ENCODE peak calls at places on chromosomes 12 and 14, in four cellular contexts. One of them, this sample, is unnamed.

GRCh38 chr14:105486974-105487448 is 325 bp downstream of the CRIP1 start:
- DNase-seq in activated T-helper 1 cell treated with anti-CD3 and anti-CD28 coated beads, Interleukin-12 subunit alpha, Interleukin-12 subunit beta, Interleukin-2, Interleukin-4 antibody, amounts not matched to agents 30 ng/mL and 10 ng/mL and 1 ng/mL, durations not matched to agents 14 hours and 24 hours and 36 hours: peak
- DNase-seq in COLO829: no peak
- DNase-seq in fibroblast of lung: no peak
- DNase-seq in this sample: no peak

GRCh38 chr14:45135181-45135580 is 549 bp upstream of the FANCM start:
- DNase-seq in activated T-helper 1 cell treated with anti-CD3 and anti-CD28 coated beads, Interleukin-12 subunit alpha, Interleukin-12 subunit beta, Interleukin-2, Interleukin-4 antibody, amounts not matched to agents 30 ng/mL and 10 ng/mL and 1 ng/mL, durations not matched to agents 14 hours and 24 hours and 36 hours: peak
- DNase-seq in COLO829: no peak
- DNase-seq in fibroblast of lung: peak
- DNase-seq in this sample: no peak

GRCh38 chr12:127125607-127126259 is 1141.2 kb upstream of the TMEM132C start:
- DNase-seq in activated T-helper 1 cell treated with anti-CD3 and anti-CD28 coated beads, Interleukin-12 subunit alpha, Interleukin-12 subunit beta, Interleukin-2, Interleukin-4 antibody, amounts not matched to agents 30 ng/mL and 10 ng/mL and 1 ng/mL, durations not matched to agents 14 hours and 24 hours and 36 hours: peak
- DNase-seq in COLO829: peak
- DNase-seq in fibroblast of lung: peak
- DNase-seq in this sample: peak

GRCh38 chr12:10558291-10558690 is 52.6 kb downstream of the EIF2S3B start:
- DNase-seq in activated T-helper 1 cell treated with anti-CD3 and anti-CD28 coated beads, Interleukin-12 subunit alpha, Interleukin-12 subunit beta, Interleukin-2, Interleukin-4 antibody, amounts not matched to agents 30 ng/mL and 10 ng/mL and 1 ng/mL, durations not matched to agents 14 hours and 24 hours and 36 hours: no peak
- DNase-seq in COLO829: no peak
- DNase-seq in fibroblast of lung: no peak
- DNase-seq in this sample: no peak

GRCh38 chr12:114218136-114218535 is 187.8 kb downstream of the TBX5 start:
- DNase-seq in activated T-helper 1 cell treated with anti-CD3 and anti-CD28 coated beads, Interleukin-12 subunit alpha, Interleukin-12 subunit beta, Interleukin-2, Interleukin-4 antibody, amounts not matched to agents 30 ng/mL and 10 ng/mL and 1 ng/mL, durations not matched to agents 14 hours and 24 hours and 36 hours: no peak
- DNase-seq in COLO829: no peak
- DNase-seq in fibroblast of lung: no peak
- DNase-seq in this sample: peak

GRCh38 chr14:60349663-60350365 is 100.8 kb downstream of the PPM1A start:
- DNase-seq in activated T-helper 1 cell treated with anti-CD3 and anti-CD28 coated beads, Interleukin-12 subunit alpha, Interleukin-12 subunit beta, Interleukin-2, Interleukin-4 antibody, amounts not matched to agents 30 ng/mL and 10 ng/mL and 1 ng/mL, durations not matched to agents 14 hours and 24 hours and 36 hours: no peak
- DNase-seq in COLO829: peak
- DNase-seq in fibroblast of lung: peak
- DNase-seq in this sample: no peak

GRCh38 chr14:100988011-100988410 is 84.5 kb upstream of the RTL1 start:
- DNase-seq in activated T-helper 1 cell treated with anti-CD3 and anti-CD28 coated beads, Interleukin-12 subunit alpha, Interleukin-12 subunit beta, Interleukin-2, Interleukin-4 antibody, amounts not matched to agents 30 ng/mL and 10 ng/mL and 1 ng/mL, durations not matched to agents 14 hours and 24 hours and 36 hours: no peak
- DNase-seq in COLO829: no peak
- DNase-seq in fibroblast of lung: peak
- DNase-seq in this sample: no peak

GRCh38 chr12:45727994-45728624 is 1.4 kb upstream of the ARID2 start:
- DNase-seq in activated T-helper 1 cell treated with anti-CD3 and anti-CD28 coated beads, Interleukin-12 subunit alpha, Interleukin-12 subunit beta, Interleukin-2, Interleukin-4 antibody, amounts not matched to agents 30 ng/mL and 10 ng/mL and 1 ng/mL, durations not matched to agents 14 hours and 24 hours and 36 hours: no peak
- DNase-seq in COLO829: peak
- DNase-seq in fibroblast of lung: no peak
- DNase-seq in this sample: no peak

GRCh38 chr12:123427036-123427769 is 9.3 kb downstream of the RILPL2 start:
- DNase-seq in activated T-helper 1 cell treated with anti-CD3 and anti-CD28 coated beads, Interleukin-12 subunit alpha, Interleukin-12 subunit beta, Interleukin-2, Interleukin-4 antibody, amounts not matched to agents 30 ng/mL and 10 ng/mL and 1 ng/mL, durations not matched to agents 14 hours and 24 hours and 36 hours: no peak
- DNase-seq in COLO829: no peak
- DNase-seq in fibroblast of lung: no peak
- DNase-seq in this sample: no peak

GRCh38 chr12:32698285-32698684 is 19.2 kb downstream of the DNM1L start:
- DNase-seq in activated T-helper 1 cell treated with anti-CD3 and anti-CD28 coated beads, Interleukin-12 subunit alpha, Interleukin-12 subunit beta, Interleukin-2, Interleukin-4 antibody, amounts not matched to agents 30 ng/mL and 10 ng/mL and 1 ng/mL, durations not matched to agents 14 hours and 24 hours and 36 hours: no peak
- DNase-seq in COLO829: no peak
- DNase-seq in fibroblast of lung: no peak
- DNase-seq in this sample: no peak

GRCh38 chr14:49975286-49975685 is 82.4 kb downstream of the ARF6 start:
- DNase-seq in activated T-helper 1 cell treated with anti-CD3 and anti-CD28 coated beads, Interleukin-12 subunit alpha, Interleukin-12 subunit beta, Interleukin-2, Interleukin-4 antibody, amounts not matched to agents 30 ng/mL and 10 ng/mL and 1 ng/mL, durations not matched to agents 14 hours and 24 hours and 36 hours: no peak
- DNase-seq in COLO829: peak
- DNase-seq in fibroblast of lung: peak
- DNase-seq in this sample: no peak

GRCh38 chr12:105279460-105280056 is 43.6 kb upstream of the APPL2 start:
- DNase-seq in activated T-helper 1 cell treated with anti-CD3 and anti-CD28 coated beads, Interleukin-12 subunit alpha, Interleukin-12 subunit beta, Interleukin-2, Interleukin-4 antibody, amounts not matched to agents 30 ng/mL and 10 ng/mL and 1 ng/mL, durations not matched to agents 14 hours and 24 hours and 36 hours: peak
- DNase-seq in COLO829: peak
- DNase-seq in fibroblast of lung: no peak
- DNase-seq in this sample: peak

GRCh38 chr14:65164068-65164824 is 61.9 kb upstream of the MAX start:
- DNase-seq in activated T-helper 1 cell treated with anti-CD3 and anti-CD28 coated beads, Interleukin-12 subunit alpha, Interleukin-12 subunit beta, Interleukin-2, Interleukin-4 antibody, amounts not matched to agents 30 ng/mL and 10 ng/mL and 1 ng/mL, durations not matched to agents 14 hours and 24 hours and 36 hours: peak
- DNase-seq in COLO829: peak
- DNase-seq in fibroblast of lung: no peak
- DNase-seq in this sample: no peak

GRCh38 chr14:38496092-38496491 is 240.2 kb upstream of the CLEC14A start:
- DNase-seq in activated T-helper 1 cell treated with anti-CD3 and anti-CD28 coated beads, Interleukin-12 subunit alpha, Interleukin-12 subunit beta, Interleukin-2, Interleukin-4 antibody, amounts not matched to agents 30 ng/mL and 10 ng/mL and 1 ng/mL, durations not matched to agents 14 hours and 24 hours and 36 hours: no peak
- DNase-seq in COLO829: no peak
- DNase-seq in fibroblast of lung: no peak
- DNase-seq in this sample: no peak

GRCh38 chr12:121466800-121467637 is 67.1 kb downstream of the RNF34 start:
- DNase-seq in activated T-helper 1 cell treated with anti-CD3 and anti-CD28 coated beads, Interleukin-12 subunit alpha, Interleukin-12 subunit beta, Interleukin-2, Interleukin-4 antibody, amounts not matched to agents 30 ng/mL and 10 ng/mL and 1 ng/mL, durations not matched to agents 14 hours and 24 hours and 36 hours: peak
- DNase-seq in COLO829: peak
- DNase-seq in fibroblast of lung: peak
- DNase-seq in this sample: peak

GRCh38 chr12:111408116-111408440 is 2.4 kb downstream of the SH2B3 start:
- DNase-seq in activated T-helper 1 cell treated with anti-CD3 and anti-CD28 coated beads, Interleukin-12 subunit alpha, Interleukin-12 subunit beta, Interleukin-2, Interleukin-4 antibody, amounts not matched to agents 30 ng/mL and 10 ng/mL and 1 ng/mL, durations not matched to agents 14 hours and 24 hours and 36 hours: no peak
- DNase-seq in COLO829: no peak
- DNase-seq in fibroblast of lung: no peak
- DNase-seq in this sample: no peak

GRCh38 chr14:65600742-65601141 is 188.2 kb downstream of the FUT8 start:
- DNase-seq in activated T-helper 1 cell treated with anti-CD3 and anti-CD28 coated beads, Interleukin-12 subunit alpha, Interleukin-12 subunit beta, Interleukin-2, Interleukin-4 antibody, amounts not matched to agents 30 ng/mL and 10 ng/mL and 1 ng/mL, durations not matched to agents 14 hours and 24 hours and 36 hours: no peak
- DNase-seq in COLO829: no peak
- DNase-seq in fibroblast of lung: no peak
- DNase-seq in this sample: no peak

GRCh38 chr12:124605869-124606774 is 38.7 kb upstream of the NCOR2 start:
- DNase-seq in activated T-helper 1 cell treated with anti-CD3 and anti-CD28 coated beads, Interleukin-12 subunit alpha, Interleukin-12 subunit beta, Interleukin-2, Interleukin-4 antibody, amounts not matched to agents 30 ng/mL and 10 ng/mL and 1 ng/mL, durations not matched to agents 14 hours and 24 hours and 36 hours: no peak
- DNase-seq in COLO829: no peak
- DNase-seq in fibroblast of lung: no peak
- DNase-seq in this sample: peak

GRCh38 chr14:53347046-53347445 is 193.9 kb upstream of the DDHD1 start:
- DNase-seq in activated T-helper 1 cell treated with anti-CD3 and anti-CD28 coated beads, Interleukin-12 subunit alpha, Interleukin-12 subunit beta, Interleukin-2, Interleukin-4 antibody, amounts not matched to agents 30 ng/mL and 10 ng/mL and 1 ng/mL, durations not matched to agents 14 hours and 24 hours and 36 hours: no peak
- DNase-seq in COLO829: no peak
- DNase-seq in fibroblast of lung: no peak
- DNase-seq in this sample: no peak

GRCh38 chr14:50874842-50875241 is 3.0 kb downstream of the ABHD12B start:
- DNase-seq in activated T-helper 1 cell treated with anti-CD3 and anti-CD28 coated beads, Interleukin-12 subunit alpha, Interleukin-12 subunit beta, Interleukin-2, Interleukin-4 antibody, amounts not matched to agents 30 ng/mL and 10 ng/mL and 1 ng/mL, durations not matched to agents 14 hours and 24 hours and 36 hours: no peak
- DNase-seq in COLO829: no peak
- DNase-seq in fibroblast of lung: no peak
- DNase-seq in this sample: no peak

GRCh38 chr12:6768385-6769002 is 2.3 kb downstream of the PTMS start:
- DNase-seq in activated T-helper 1 cell treated with anti-CD3 and anti-CD28 coated beads, Interleukin-12 subunit alpha, Interleukin-12 subunit beta, Interleukin-2, Interleukin-4 antibody, amounts not matched to agents 30 ng/mL and 10 ng/mL and 1 ng/mL, durations not matched to agents 14 hours and 24 hours and 36 hours: no peak
- DNase-seq in COLO829: no peak
- DNase-seq in fibroblast of lung: peak
- DNase-seq in this sample: no peak

GRCh38 chr12:20367731-20368652 is at the start of gene PDE3A:
- DNase-seq in activated T-helper 1 cell treated with anti-CD3 and anti-CD28 coated beads, Interleukin-12 subunit alpha, Interleukin-12 subunit beta, Interleukin-2, Interleukin-4 antibody, amounts not matched to agents 30 ng/mL and 10 ng/mL and 1 ng/mL, durations not matched to agents 14 hours and 24 hours and 36 hours: no peak
- DNase-seq in COLO829: peak
- DNase-seq in fibroblast of lung: peak
- DNase-seq in this sample: peak

GRCh38 chr14:23929131-23929530 is 24.4 kb upstream of the DHRS4 start:
- DNase-seq in activated T-helper 1 cell treated with anti-CD3 and anti-CD28 coated beads, Interleukin-12 subunit alpha, Interleukin-12 subunit beta, Interleukin-2, Interleukin-4 antibody, amounts not matched to agents 30 ng/mL and 10 ng/mL and 1 ng/mL, durations not matched to agents 14 hours and 24 hours and 36 hours: no peak
- DNase-seq in COLO829: no peak
- DNase-seq in fibroblast of lung: no peak
- DNase-seq in this sample: no peak

GRCh38 chr12:123075591-123076171 is 75.2 kb downstream of the PITPNM2 start:
- DNase-seq in activated T-helper 1 cell treated with anti-CD3 and anti-CD28 coated beads, Interleukin-12 subunit alpha, Interleukin-12 subunit beta, Interleukin-2, Interleukin-4 antibody, amounts not matched to agents 30 ng/mL and 10 ng/mL and 1 ng/mL, durations not matched to agents 14 hours and 24 hours and 36 hours: peak
- DNase-seq in COLO829: no peak
- DNase-seq in fibroblast of lung: peak
- DNase-seq in this sample: peak

GRCh38 chr14:103676881-103677675 is 38.2 kb downstream of the XRCC3 start:
- DNase-seq in activated T-helper 1 cell treated with anti-CD3 and anti-CD28 coated beads, Interleukin-12 subunit alpha, Interleukin-12 subunit beta, Interleukin-2, Interleukin-4 antibody, amounts not matched to agents 30 ng/mL and 10 ng/mL and 1 ng/mL, durations not matched to agents 14 hours and 24 hours and 36 hours: no peak
- DNase-seq in COLO829: no peak
- DNase-seq in fibroblast of lung: no peak
- DNase-seq in this sample: no peak

GRCh38 chr12:106130474-106131113 is 8.2 kb downstream of the NUAK1 start:
- DNase-seq in activated T-helper 1 cell treated with anti-CD3 and anti-CD28 coated beads, Interleukin-12 subunit alpha, Interleukin-12 subunit beta, Interleukin-2, Interleukin-4 antibody, amounts not matched to agents 30 ng/mL and 10 ng/mL and 1 ng/mL, durations not matched to agents 14 hours and 24 hours and 36 hours: no peak
- DNase-seq in COLO829: no peak
- DNase-seq in fibroblast of lung: no peak
- DNase-seq in this sample: peak

GRCh38 chr12:5442251-5443006 is 10.5 kb downstream of the NTF3 start:
- DNase-seq in activated T-helper 1 cell treated with anti-CD3 and anti-CD28 coated beads, Interleukin-12 subunit alpha, Interleukin-12 subunit beta, Interleukin-2, Interleukin-4 antibody, amounts not matched to agents 30 ng/mL and 10 ng/mL and 1 ng/mL, durations not matched to agents 14 hours and 24 hours and 36 hours: no peak
- DNase-seq in COLO829: peak
- DNase-seq in fibroblast of lung: peak
- DNase-seq in this sample: peak

GRCh38 chr12:49340095-49340870 is 3.3 kb upstream of the C1QL4 start:
- DNase-seq in activated T-helper 1 cell treated with anti-CD3 and anti-CD28 coated beads, Interleukin-12 subunit alpha, Interleukin-12 subunit beta, Interleukin-2, Interleukin-4 antibody, amounts not matched to agents 30 ng/mL and 10 ng/mL and 1 ng/mL, durations not matched to agents 14 hours and 24 hours and 36 hours: no peak
- DNase-seq in COLO829: no peak
- DNase-seq in fibroblast of lung: no peak
- DNase-seq in this sample: no peak

GRCh38 chr14:24116111-24116809 is 1.5 kb upstream of the NRL start:
- DNase-seq in activated T-helper 1 cell treated with anti-CD3 and anti-CD28 coated beads, Interleukin-12 subunit alpha, Interleukin-12 subunit beta, Interleukin-2, Interleukin-4 antibody, amounts not matched to agents 30 ng/mL and 10 ng/mL and 1 ng/mL, durations not matched to agents 14 hours and 24 hours and 36 hours: no peak
- DNase-seq in COLO829: no peak
- DNase-seq in fibroblast of lung: no peak
- DNase-seq in this sample: no peak

GRCh38 chr14:61615743-61616523 is 79.4 kb upstream of the HIF1A start:
- DNase-seq in activated T-helper 1 cell treated with anti-CD3 and anti-CD28 coated beads, Interleukin-12 subunit alpha, Interleukin-12 subunit beta, Interleukin-2, Interleukin-4 antibody, amounts not matched to agents 30 ng/mL and 10 ng/mL and 1 ng/mL, durations not matched to agents 14 hours and 24 hours and 36 hours: no peak
- DNase-seq in COLO829: no peak
- DNase-seq in fibroblast of lung: peak
- DNase-seq in this sample: no peak

GRCh38 chr12:114848661-114849060 is 164.7 kb upstream of the TBX3 start:
- DNase-seq in activated T-helper 1 cell treated with anti-CD3 and anti-CD28 coated beads, Interleukin-12 subunit alpha, Interleukin-12 subunit beta, Interleukin-2, Interleukin-4 antibody, amounts not matched to agents 30 ng/mL and 10 ng/mL and 1 ng/mL, durations not matched to agents 14 hours and 24 hours and 36 hours: no peak
- DNase-seq in COLO829: peak
- DNase-seq in fibroblast of lung: peak
- DNase-seq in this sample: no peak

GRCh38 chr12:51915003-51915625 is 7.8 kb downstream of the ACVRL1 start:
- DNase-seq in activated T-helper 1 cell treated with anti-CD3 and anti-CD28 coated beads, Interleukin-12 subunit alpha, Interleukin-12 subunit beta, Interleukin-2, Interleukin-4 antibody, amounts not matched to agents 30 ng/mL and 10 ng/mL and 1 ng/mL, durations not matched to agents 14 hours and 24 hours and 36 hours: no peak
- DNase-seq in COLO829: no peak
- DNase-seq in fibroblast of lung: no peak
- DNase-seq in this sample: peak

GRCh38 chr12:52277486-52278245 is 3.2 kb downstream of the KRT86 start:
- DNase-seq in activated T-helper 1 cell treated with anti-CD3 and anti-CD28 coated beads, Interleukin-12 subunit alpha, Interleukin-12 subunit beta, Interleukin-2, Interleukin-4 antibody, amounts not matched to agents 30 ng/mL and 10 ng/mL and 1 ng/mL, durations not matched to agents 14 hours and 24 hours and 36 hours: no peak
- DNase-seq in COLO829: no peak
- DNase-seq in fibroblast of lung: no peak
- DNase-seq in this sample: peak

GRCh38 chr12:53659011-53659551 is 16.8 kb downstream of the ATP5MC2 start:
- DNase-seq in activated T-helper 1 cell treated with anti-CD3 and anti-CD28 coated beads, Interleukin-12 subunit alpha, Interleukin-12 subunit beta, Interleukin-2, Interleukin-4 antibody, amounts not matched to agents 30 ng/mL and 10 ng/mL and 1 ng/mL, durations not matched to agents 14 hours and 24 hours and 36 hours: no peak
- DNase-seq in COLO829: peak
- DNase-seq in fibroblast of lung: peak
- DNase-seq in this sample: peak